ENCODE peak calls at places on chromosomes 6 and 20, in eight cellular contexts. N is suprapubic skin; A is breast epithelium; Z is endothelial cell of umbilical vein; J is IMR-90; D is naive thymus-derived CD4-positive, alpha-beta T cell; P is esophagus squamous epithelium; Y is lower lobe of right lung. I is an unnamed sample.

GRCh38 chr20:56967916-56968315 is 298.5 kb downstream of the BMP7 start:
- DNase-seq in P (no peak), N (no peak), D (no peak), Y (no peak), Z (no peak), A (no peak), J (no peak), I (no peak)

GRCh38 chr6:31092769-31093505 is 19.4 kb downstream of the C6orf15 start:
- DNase-seq in J (no peak), Z (peak; percentile 70), N (no peak), A (no peak), Y (no peak), P (no peak), D (no peak), I (no peak)

GRCh38 chr20:17759449-17759848 is 59.7 kb downstream of the BANF2 start:
- DNase-seq in N (no peak), Z (no peak), P (no peak), Y (no peak), A (no peak), D (no peak), J (no peak), I (no peak)

GRCh38 chr20:5153152-5153467 is 26.3 kb downstream of the CDS2 start:
- DNase-seq in N (no peak), D (no peak), Y (no peak), J (no peak), P (no peak), A (no peak), Z (no peak), I (no peak)

GRCh38 chr6:81814365-81815109 is 62.1 kb upstream of the TENT5A start:
- DNase-seq in A (no peak), P (no peak), N (no peak), Z (no peak), J (peak; percentile 9), Y (no peak), D (no peak), I (no peak)

GRCh38 chr6:22631101-22631500 is 61.7 kb downstream of the HDGFL1 start:
- DNase-seq in J (peak; percentile 65), Z (no peak), D (no peak), A (no peak), N (no peak), P (no peak), Y (no peak), I (no peak)

GRCh38 chr6:42729731-42730130 is 7.3 kb upstream of the PRPH2 start:
- DNase-seq in P (no peak), Y (no peak), N (no peak), D (no peak), J (peak; percentile 47), A (no peak), Z (no peak), I (no peak)

GRCh38 chr6:126337323-126337722 is 2.6 kb upstream of the CENPW start:
- DNase-seq in J (peak; percentile 63), D (no peak), P (no peak), A (no peak), N (no peak), Z (no peak), Y (no peak), I (no peak)

GRCh38 chr20:5714261-5715041 is 35.8 kb upstream of the SHLD1 start:
- DNase-seq in Z (peak; percentile 77), J (peak; percentile 24), Y (no peak), A (no peak), N (no peak), P (no peak), D (peak; percentile 36), I (peak; percentile 90)

DNA sequence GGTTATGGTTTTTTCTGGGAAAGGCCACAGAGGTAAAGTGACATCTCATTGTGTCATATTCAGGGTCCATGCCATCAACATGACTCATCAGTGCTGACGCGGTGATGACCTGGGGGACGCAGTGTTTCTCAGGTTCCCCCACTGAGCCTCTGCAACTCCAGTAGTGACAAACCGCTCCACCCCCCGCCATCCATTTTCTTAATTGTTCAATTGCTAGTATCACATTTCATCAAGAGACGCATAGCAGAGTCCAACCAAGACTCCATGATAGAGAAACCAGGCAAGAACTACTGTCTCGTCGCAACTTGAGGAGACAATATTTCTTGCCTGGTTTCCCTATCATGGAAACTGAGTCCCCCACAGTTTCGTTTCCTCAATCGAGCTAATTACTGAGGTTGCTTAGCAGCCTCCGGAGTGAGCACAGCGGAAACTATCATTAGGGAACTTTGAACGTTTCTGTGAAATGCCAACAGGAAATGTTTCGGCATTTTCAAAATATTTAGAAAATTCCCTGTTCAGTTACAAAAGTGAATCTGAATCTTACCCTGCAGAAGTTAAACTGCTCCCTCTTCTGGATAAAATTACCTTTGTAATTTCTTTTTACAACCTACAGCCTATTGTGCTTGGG is 12.2 kb upstream of the SERPINB1 start:
- DNase-seq in N (no peak), Y (no peak), P (no peak), A (no peak), D (no peak), Z (peak; percentile 85), J (peak; percentile 89), I (peak; percentile 35)
- H3K4me1 ChIP-seq in N (peaks cover 28% of the 10 kb centered on the region), Y (peaks cover 78% of the 10 kb centered on the region), P (peaks cover 21% of the 10 kb centered on the region), A (no peaks in the 10 kb centered on the region), D (peaks cover 61% of the 10 kb centered on the region), Z (peaks cover 68% of the 10 kb centered on the region), J (peaks cover 35% of the 10 kb centered on the region), I (peaks cover 70% of the 10 kb centered on the region)

GRCh38 chr20:14816471-14816870 is 479.1 kb upstream of the FLRT3 start:
- DNase-seq in Y (no peak), J (no peak), D (no peak), P (no peak), N (no peak), Z (no peak), A (no peak), I (no peak)

GRCh38 chr20:14820771-14821170 is 483.4 kb upstream of the FLRT3 start:
- DNase-seq in Z (no peak), A (no peak), P (no peak), J (no peak), Y (no peak), D (no peak), N (no peak), I (no peak)

GRCh38 chr20:14821251-14821650 is 483.8 kb upstream of the FLRT3 start:
- DNase-seq in Y (no peak), J (no peak), A (no peak), P (no peak), D (no peak), Z (no peak), N (no peak), I (no peak)

GRCh38 chr20:14817121-14817520 is 479.7 kb upstream of the FLRT3 start:
- DNase-seq in Y (no peak), J (no peak), Z (no peak), N (no peak), A (no peak), D (no peak), P (no peak), I (no peak)
- H3K4me3 ChIP-seq in Y (no peak overlapping the region), J (no peak overlapping the region), Z (no peak overlapping the region), N (no peak overlapping the region), A (no peak overlapping the region), D (no peak overlapping the region), P (no peak overlapping the region), I (no peak overlapping the region)

GRCh38 chr6:119283214-119283613 is 66.3 kb downstream of the MAN1A1 start:
- DNase-seq in A (no peak), Z (no peak), D (no peak), Y (no peak), J (peak; percentile 9), P (no peak), N (no peak), I (no peak)

GRCh38 chr6:119280586-119281163 is 68.9 kb downstream of the MAN1A1 start:
- DNase-seq in N (no peak), D (no peak), Z (no peak), J (no peak), A (no peak), P (no peak), Y (no peak), I (no peak)

GRCh38 chr6:119285908-119286625 is 63.5 kb downstream of the MAN1A1 start:
- DNase-seq in A (no peak), P (no peak), Y (no peak), D (no peak), J (peak; percentile 22), Z (no peak), N (no peak), I (no peak)

GRCh38 chr6:119283979-119284545 is 65.5 kb downstream of the MAN1A1 start:
- DNase-seq in Z (no peak), P (no peak), D (no peak), A (no peak), J (no peak), N (no peak), Y (no peak), I (no peak)

GRCh38 chr6:119284861-119285521 is 64.6 kb downstream of the MAN1A1 start:
- DNase-seq in N (no peak), A (no peak), D (no peak), Z (no peak), Y (no peak), J (no peak), P (no peak), I (peak; percentile 18)
- H3K4me1 ChIP-seq in N (peaks cover 4% of the 10 kb centered on the region), A (no peaks in the 10 kb centered on the region), D (no peaks in the 10 kb centered on the region), Z (no peaks in the 10 kb centered on the region), Y (peaks cover 7% of the 10 kb centered on the region), J (no peaks in the 10 kb centered on the region), P (no peaks in the 10 kb centered on the region), I (peaks cover 4% of the 10 kb centered on the region)

GRCh38 chr6:33976425-33977360 is 169.2 kb downstream of the GRM4 start:
- DNase-seq in J (no peak), Y (no peak), Z (no peak), N (peak; percentile 24), P (no peak), D (peak; percentile 4), A (peak; percentile 31), I (no peak)
- H3K4me3 ChIP-seq in J (no peak overlapping the region), Y (no peak overlapping the region), Z (no peak overlapping the region), N (no peak overlapping the region), P (no peak overlapping the region), D (no peak overlapping the region), A (no peak overlapping the region), I (no peak overlapping the region)

GRCh38 chr6:21615504-21615903 is 22.0 kb downstream of the SOX4 start:
- DNase-seq in D (no peak), Y (no peak), Z (peak; percentile 89), J (peak; percentile 49), P (no peak), A (no peak), N (no peak), I (no peak)
- H3K4me1 ChIP-seq in D (no peaks in the 10 kb centered on the region), Y (no peaks in the 10 kb centered on the region), Z (peaks cover 20% of the 10 kb centered on the region), J (no peaks in the 10 kb centered on the region), P (no peaks in the 10 kb centered on the region), A (no peaks in the 10 kb centered on the region), N (peaks cover 3% of the 10 kb centered on the region), I (no peaks in the 10 kb centered on the region)

DNA sequence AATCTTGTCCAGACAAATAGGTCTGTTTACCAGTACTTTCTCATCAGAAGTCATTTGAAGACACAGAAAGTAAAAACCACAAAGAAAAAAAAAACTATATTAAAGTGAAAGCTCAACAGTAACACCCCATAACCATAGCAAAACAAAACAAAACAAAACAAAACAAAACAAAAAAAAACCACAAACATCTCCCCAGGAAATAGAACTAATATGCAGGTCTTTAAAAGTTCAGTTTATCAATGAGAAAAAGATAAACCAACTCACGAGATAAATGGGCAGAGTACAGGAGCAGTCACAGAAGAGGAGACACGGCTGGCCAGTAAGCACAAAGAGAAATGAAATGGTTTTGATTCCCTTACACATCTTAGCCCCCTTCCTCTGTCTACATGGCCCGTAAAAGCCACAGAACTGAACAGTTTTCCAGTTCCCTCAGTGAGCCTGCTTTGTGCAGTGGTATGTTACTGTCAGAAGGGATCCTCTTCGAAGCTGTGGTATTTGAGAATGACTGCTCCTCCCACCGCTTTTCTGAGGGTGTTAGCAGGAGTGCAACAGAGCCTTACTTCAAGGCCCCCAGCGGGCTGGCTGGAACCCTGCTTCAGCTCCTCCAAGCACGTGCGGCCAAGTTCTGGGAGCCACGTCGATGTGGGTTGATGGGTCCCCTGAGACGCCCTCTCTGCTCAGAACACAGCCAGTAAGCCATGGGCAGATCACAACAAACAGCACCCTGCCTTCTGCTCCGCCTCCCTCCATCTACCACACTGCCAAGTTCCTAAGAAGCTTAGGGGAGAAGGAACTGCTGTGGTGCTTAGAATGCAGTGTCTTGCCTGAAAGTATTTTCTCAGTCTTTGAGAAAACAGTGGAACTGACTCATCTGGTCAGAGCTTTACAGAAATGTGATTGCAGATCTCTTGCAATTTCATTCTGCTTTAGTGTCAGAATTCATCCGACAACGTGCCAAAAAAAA is 14.0 kb downstream of the UST start:
- DNase-seq in A (no peak), Y (peak; percentile 65), P (peak; percentile 18), D (peak; percentile 22), N (peak; percentile 87), J (peak; percentile 92), Z (no peak), I (peak; percentile 84)
- H3K4me3 ChIP-seq in A (peak overlapping the region; percentile 51), Y (peak overlapping the region; percentile 30), P (peak overlapping the region; percentile 59), D (peak overlapping the region; percentile 46), N (peak overlapping the region; percentile 28), J (peak overlapping the region; percentile 21), Z (no peak overlapping the region), I (peak overlapping the region; percentile 42)

I was measured in CD4-positive, alpha-beta memory T cell.